ENCODE peak calls at places on chromosomes 16 and 17, in five cellular contexts. N is GM20000; H is NCI-H345; W is stimulated activated effector memory CD8-positive, alpha-beta T cell treated with anti-CD3 and anti-CD28 coated beads, Interleukin-12 subunit alpha, Interleukin-12 subunit beta, amount 100 ng/mL, for 72 hours; B is esophagus squamous epithelium. X is an unnamed sample.
A peak's percentile ranks its signal among the peaks of the same experiment; 100 is the strongest.

GRCh38 chr16:83272201-83272600 is 535.6 kb upstream of the HSBP1 start:
- DNase-seq in H (no peak), B (no peak), N (no peak), W (no peak), X (no peak)

GRCh38 chr17:35141681-35142466 is at the start of gene NLE1:
- DNase-seq in B (no peak), H (peak; percentile 84), N (peak; percentile 94), W (peak; percentile 95), X (peak; percentile 75)

GRCh38 chr17:77036841-77037381 is 103.9 kb upstream of the SEC14L1 start:
- DNase-seq in N (no peak), W (no peak), H (no peak), B (no peak), X (no peak)

GRCh38 chr16:7541026-7541425 is 208.4 kb downstream of the RBFOX1 start:
- DNase-seq in N (no peak), H (no peak), B (no peak), W (no peak), X (no peak)

GRCh38 chr16:51682905-51683304 is 531.8 kb upstream of the SALL1 start:
- DNase-seq in W (no peak), H (no peak), N (no peak), B (no peak), X (no peak)

GRCh38 chr17:77151236-77151635 is 10.5 kb downstream of the SEC14L1 start:
- DNase-seq in W (no peak), B (no peak), N (no peak), H (no peak), X (no peak)

GRCh38 chr16:2072926-2073325 is 25.1 kb downstream of the TSC2 start:
- DNase-seq in H (no peak), W (no peak), B (no peak), N (no peak), X (no peak)

GRCh38 chr16:67296422-67296821 is 17.1 kb downstream of the PLEKHG4 start:
- DNase-seq in H (no peak), W (no peak), N (no peak), B (no peak), X (no peak)

GRCh38 chr17:55089955-55090573 is 121.5 kb downstream of the STXBP4 start:
- DNase-seq in B (no peak), W (peak; percentile 67), H (no peak), N (peak; percentile 42), X (peak; percentile 27)

GRCh38 chr16:637081-638018 is 1.2 kb upstream of the METTL26 start:
- DNase-seq in W (no peak), H (peak; percentile 90), B (no peak), N (peak; percentile 100), X (peak; percentile 89)

GRCh38 chr17:17693253-17693954 is 12.1 kb downstream of the RAI1 start:
- DNase-seq in N (no peak), H (peak; percentile 73), W (no peak), B (no peak), X (no peak)

GRCh38 chr16:88779406-88780099 is 5.5 kb downstream of the PIEZO1 start:
- DNase-seq in B (no peak), W (no peak), N (no peak), H (no peak), X (no peak)

GRCh38 chr17:63918305-63918704 is 334 bp downstream of the GH1 start:
- DNase-seq in N (no peak), B (no peak), H (no peak), W (no peak), X (no peak)

GRCh38 chr16:85563515-85564276 is 49.4 kb upstream of the GSE1 start:
- DNase-seq in W (no peak), H (no peak), B (no peak), N (no peak), X (peak; percentile 24)

GRCh38 chr16:69917739-69918138 is 33.4 kb upstream of the CLEC18A start:
- DNase-seq in N (no peak), W (no peak), H (no peak), B (no peak), X (peak; percentile 93)

GRCh38 chr17:38739305-38739704 is 8.8 kb downstream of the PCGF2 start:
- DNase-seq in W (no peak), N (no peak), B (no peak), H (no peak), X (no peak)

GRCh38 chr17:18093616-18094408 is 6.1 kb downstream of the DRG2 start:
- DNase-seq in N (no peak), B (no peak), W (no peak), H (peak; percentile 5), X (peak; percentile 29)

GRCh38 chr16:87356491-87356853 is 27.1 kb downstream of the FBXO31 start:
- DNase-seq in B (no peak), H (no peak), N (no peak), W (no peak), X (no peak)

GRCh38 chr16:85330694-85331188 is 218.5 kb upstream of the CIBAR2 start:
- DNase-seq in N (peak; percentile 70), H (peak; percentile 45), B (no peak), W (no peak), X (peak; percentile 43)

GRCh38 chr16:84950906-84951305 is 60.4 kb downstream of the ZDHHC7 start:
- DNase-seq in H (no peak), N (no peak), B (no peak), W (peak; percentile 59), X (no peak)

X was measured in NCI-H460.